ENCODE peak calls at places on chromosomes 1 and 21, in eight cellular contexts. E is stimulated activated CD8-positive, alpha-beta memory T cell treated with anti-CD3 and anti-CD28 coated beads, Interleukin-4, amount 100 ng/mL, for 1 hour; H is ELR; M is NB4; N is NCI-H1694; F is NCI-H446 treated with DMSO at 0.1 percent for 48 hours; S is T-helper 2 cell; A is activated T-cell treated with anti-CD3 and anti-CD28 coated beads, Interleukin-2, amount 50 U/mL, for 48 hours. R is an unnamed sample.

GRCh38 chr1:158121604-158122254 is 59.0 kb upstream of the CD1D start:
- DNase-seq in M (peak), H (peak), F (no peak), A (peak), E (no peak), S (no peak), N (peak), R (no peak)

GRCh38 chr1:221458430-221459156 is 283.3 kb downstream of the DUSP10 start:
- DNase-seq in M (no peak), F (peak), E (no peak), S (no peak), A (no peak), H (peak), N (peak), R (no peak)

GRCh38 chr1:69244211-69244610 is 323.5 kb upstream of the LRRC7 start:
- DNase-seq in S (no peak), M (no peak), F (no peak), A (no peak), E (no peak), N (no peak), H (no peak), R (no peak)

GRCh38 chr1:22832414-22832786 is 121.8 kb downstream of the EPHB2 start:
- DNase-seq in F (no peak), H (peak), E (no peak), N (no peak), A (no peak), S (no peak), M (no peak), R (no peak)

GRCh38 chr1:218347316-218347712 is 2.2 kb downstream of the TGFB2 start:
- DNase-seq in E (no peak), F (no peak), S (no peak), A (no peak), M (peak), N (no peak), H (peak), R (no peak)

GRCh38 chr1:228208831-228209524 is 1.1 kb downstream of the OBSCN start:
- DNase-seq in N (no peak), E (no peak), F (no peak), H (no peak), M (no peak), S (no peak), A (peak), R (no peak)

GRCh38 chr21:34611528-34611927 is 3.4 kb downstream of the RCAN1 start:
- DNase-seq in N (no peak), F (no peak), S (no peak), A (no peak), E (no peak), M (no peak), H (no peak), R (no peak)

GRCh38 chr1:201709564-201710295 is 119.2 kb upstream of the IPO9 start:
- DNase-seq in E (peak), N (peak), A (peak), F (peak), M (peak), H (peak), S (peak), R (no peak)

GRCh38 chr1:218135358-218135757 is 149.7 kb upstream of the RRP15 start:
- DNase-seq in F (peak), M (no peak), H (no peak), A (no peak), N (no peak), E (no peak), S (no peak), R (no peak)

GRCh38 chr1:113610372-113610771 is 148.9 kb downstream of the PHTF1 start:
- DNase-seq in N (no peak), E (no peak), F (no peak), A (no peak), H (no peak), M (no peak), S (no peak), R (no peak)